ENCODE peak calls at places on chromosomes 7 and 10, in six cellular contexts. I is IMR-90; H is CD8-positive, alpha-beta T cell; Q is GM23248; M is suprapubic skin; E is left ventricle myocardium inferior. W is an unnamed sample.

GRCh38 chr7:131219277-131220041 is 108.2 kb upstream of the MKLN1 start:
- DNase-seq in I (no peak), H (no peak), Q (no peak), M (no peak), E (peak; percentile 54), W (no peak)

GRCh38 chr10:61785410-61786105 is 115.9 kb upstream of the ARID5B start:
- DNase-seq in I (no peak), H (no peak), Q (peak; percentile 60), M (no peak), E (no peak), W (no peak)

GRCh38 chr10:123741711-123742110 is 75.6 kb downstream of the GPR26 start:
- DNase-seq in I (no peak), H (no peak), Q (no peak), M (peak; percentile 56), E (no peak), W (no peak)

GRCh38 chr10:33655921-33656320 is 321.5 kb upstream of the NRP1 start:
- DNase-seq in I (no peak), H (no peak), Q (no peak), M (no peak), E (no peak), W (no peak)

GRCh38 chr7:66257481-66257880 is 52.3 kb downstream of the TPST1 start:
- DNase-seq in I (no peak), H (no peak), Q (no peak), M (no peak), E (no peak), W (no peak)

GRCh38 chr10:86312701-86313270 is 53.8 kb downstream of the GRID1 start:
- DNase-seq in I (no peak), H (no peak), Q (no peak), M (no peak), E (no peak), W (no peak)

GRCh38 chr10:110007171-110007700 is 548 bp upstream of the ADD3 start:
- DNase-seq in I (peak; percentile 21), H (no peak), Q (peak; percentile 89), M (peak; percentile 84), E (no peak), W (no peak)

GRCh38 chr10:734481-734880 is 45.0 kb upstream of the DIP2C start:
- DNase-seq in I (no peak), H (no peak), Q (peak; percentile 3), M (no peak), E (no peak), W (no peak)

GRCh38 chr7:139811106-139811505 is 18.0 kb upstream of the TBXAS1 start:
- DNase-seq in I (peak; percentile 69), H (no peak), Q (peak; percentile 64), M (no peak), E (no peak), W (no peak)

DNA sequence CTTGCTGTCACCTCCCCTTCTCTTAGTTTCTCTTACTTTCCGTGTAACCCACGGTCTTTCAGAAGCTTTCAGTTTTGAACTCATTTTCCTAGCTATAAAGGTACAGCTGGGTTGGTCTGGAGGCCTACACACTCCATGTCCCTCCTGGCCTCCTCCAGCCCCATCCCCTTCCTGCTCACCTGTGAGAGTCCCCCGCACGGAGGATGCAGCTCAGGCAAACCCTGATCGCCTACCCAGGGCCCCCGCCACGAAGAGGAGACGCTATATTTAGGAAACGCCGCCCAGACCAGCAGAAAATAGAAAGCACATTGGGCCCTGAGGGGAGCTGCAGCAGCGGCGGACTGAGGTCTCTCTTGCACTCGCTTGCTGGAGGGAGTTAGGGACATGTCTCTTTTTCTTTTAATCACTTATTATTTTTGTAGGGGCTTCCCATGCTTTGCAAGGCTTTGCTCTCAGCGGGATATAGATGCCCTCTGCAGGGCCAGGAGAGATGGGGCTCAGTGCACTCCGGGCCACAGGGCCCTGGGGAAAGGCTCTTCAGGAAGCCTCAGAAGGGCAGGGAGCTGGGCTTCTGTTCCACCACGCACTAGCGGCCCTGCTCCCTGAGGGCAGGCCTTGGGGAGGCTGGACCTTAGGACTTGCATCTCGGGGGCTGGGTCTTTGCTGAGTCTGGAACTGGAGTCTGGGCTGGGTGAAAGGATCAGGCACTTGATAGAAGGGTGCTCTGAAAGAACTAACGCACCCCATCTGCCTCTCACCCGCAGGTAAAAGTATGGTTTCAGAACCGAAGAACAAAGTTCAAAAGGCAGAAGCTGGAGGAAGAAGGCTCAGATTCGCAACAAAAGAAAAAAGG is 5.0 kb downstream of the EMX2 start:
- DNase-seq in I (no peak), H (no peak), Q (peak; percentile 71), M (no peak), E (no peak), W (no peak)
- H3K27me3 ChIP-seq in I (peaks cover 87% of the 10 kb centered on the region), H (peaks cover 9% of the 10 kb centered on the region), Q (no peaks in the 10 kb centered on the region), M (peaks cover 71% of the 10 kb centered on the region), E (peaks cover 100% of the 10 kb centered on the region), W (peaks cover 91% of the 10 kb centered on the region)

DNA sequence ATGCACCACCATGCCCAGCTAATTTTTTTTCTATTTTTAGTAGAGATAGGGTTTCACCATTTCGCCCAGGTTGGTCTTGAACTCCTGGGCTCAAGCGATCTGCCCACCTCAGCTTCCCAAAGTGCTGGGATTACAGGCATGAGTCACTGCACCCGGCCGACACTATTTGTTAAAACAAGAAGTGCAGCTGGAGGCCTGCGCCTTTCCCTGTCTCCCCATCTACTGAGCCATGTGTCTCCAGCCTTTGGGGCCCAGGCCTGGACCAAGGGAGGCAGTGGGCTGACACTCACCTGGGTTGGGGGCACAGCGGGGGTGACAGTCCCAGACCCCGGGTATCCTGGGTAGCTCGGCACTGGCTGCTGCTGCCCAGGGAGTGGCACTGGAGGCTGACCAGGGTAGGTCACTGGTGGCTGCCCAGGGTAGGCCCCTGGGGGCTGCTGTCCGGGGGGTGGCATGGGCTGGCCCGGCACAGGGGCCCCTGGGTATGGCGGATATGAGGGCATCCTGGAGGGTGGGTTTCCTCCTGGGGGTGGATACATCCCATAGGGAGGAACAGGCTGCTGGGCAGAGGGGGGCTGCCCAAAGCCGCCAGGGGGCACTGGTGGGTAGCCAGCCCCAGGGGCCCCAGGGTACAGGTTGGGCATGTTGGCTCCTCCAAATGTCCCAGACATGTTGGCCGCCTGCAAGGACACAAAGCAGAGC is 36.3 kb downstream of the PLAC9 start:
- DNase-seq in I (peak; percentile 47), H (no peak), Q (no peak), M (no peak), E (no peak), W (no peak)
- H3K27ac ChIP-seq in I (no peak overlapping the region), H (no peak overlapping the region), Q (no peak overlapping the region), M (peak overlapping the region; percentile 32), E (peak overlapping the region; percentile 85), W (no peak overlapping the region)

GRCh38 chr10:30847199-30847598 is 184.5 kb downstream of the ZNF438 start:
- DNase-seq in I (no peak), H (no peak), Q (no peak), M (no peak), E (no peak), W (no peak)
- H3K4me3 ChIP-seq in I (no peak overlapping the region), H (no peak overlapping the region), Q (no peak overlapping the region), M (no peak overlapping the region), E (no peak overlapping the region), W (no peak overlapping the region)

GRCh38 chr10:3635248-3635647 is 149.8 kb downstream of the KLF6 start:
- DNase-seq in I (no peak), H (no peak), Q (no peak), M (no peak), E (no peak), W (no peak)
- H3K27me3 ChIP-seq in I (no peaks in the 10 kb centered on the region), H (no peaks in the 10 kb centered on the region), Q (no peaks in the 10 kb centered on the region), M (no peaks in the 10 kb centered on the region), E (no peaks in the 10 kb centered on the region), W (no peaks in the 10 kb centered on the region)

GRCh38 chr7:44622342-44623151 is 16.1 kb downstream of the OGDH start:
- DNase-seq in I (peak; percentile 59), H (no peak), Q (peak; percentile 34), M (peak; percentile 69), E (no peak), W (no peak)
- H3K27ac ChIP-seq in I (no peak overlapping the region), H (no peak overlapping the region), Q (no peak overlapping the region), M (peak overlapping the region; percentile 53), E (peak overlapping the region; percentile 71), W (no peak overlapping the region)

W was measured in AG04450.